ENCODE peak calls at places on chromosome 10, in five cellular contexts. Y, D, M, W and N are unnamed samples.

GRCh38 chr10:117736655-117737054 is 194.1 kb downstream of the EMX2 start:
- DNase-seq in Y (no peak), D (no peak), M (no peak), W (no peak), N (no peak)

GRCh38 chr10:79394631-79395030 is 47.4 kb downstream of the PPIF start:
- DNase-seq in Y (no peak), D (no peak), M (no peak), W (no peak), N (no peak)

GRCh38 chr10:99347672-99348071 is 18.5 kb downstream of the CNNM1 start:
- DNase-seq in Y (no peak), D (no peak), M (no peak), W (no peak), N (no peak)

GRCh38 chr10:3241128-3242057 is 68.8 kb upstream of the PITRM1 start:
- DNase-seq in Y (peak; percentile 51), D (no peak), M (peak; percentile 56), W (no peak), N (no peak)

GRCh38 chr10:87594181-87594580 is 65.5 kb upstream of the PAPSS2 start:
- DNase-seq in Y (no peak), D (no peak), M (no peak), W (no peak), N (no peak)

GRCh38 chr10:124495176-124495575 is 33.6 kb downstream of the LHPP start:
- DNase-seq in Y (no peak), D (no peak), M (no peak), W (no peak), N (no peak)

GRCh38 chr10:95513008-95513589 is 48.1 kb downstream of the SORBS1 start:
- DNase-seq in Y (no peak), D (no peak), M (no peak), W (no peak), N (no peak)

GRCh38 chr10:111281516-111281915 is 204.7 kb downstream of the ADRA2A start:
- DNase-seq in Y (no peak), D (peak; percentile 54), M (no peak), W (no peak), N (no peak)

GRCh38 chr10:3141361-3142005 is 31.1 kb downstream of the PITRM1 start:
- DNase-seq in Y (peak; percentile 49), D (no peak), M (peak; percentile 59), W (no peak), N (no peak)

GRCh38 chr10:102831322-102832071 is 5.7 kb downstream of the CYP17A1 start:
- DNase-seq in Y (no peak), D (no peak), M (no peak), W (no peak), N (no peak)

GRCh38 chr10:116271593-116272496 is 1.2 kb downstream of the GFRA1 start:
- DNase-seq in Y (no peak), D (peak; percentile 57), M (peak; percentile 11), W (no peak), N (no peak)

GRCh38 chr10:69179089-69179742 is 818 bp upstream of the SUPV3L1 start:
- DNase-seq in Y (no peak), D (peak; percentile 11), M (no peak), W (no peak), N (peak; percentile 30)

GRCh38 chr10:63707254-63707910 is 186.2 kb downstream of the REEP3 start:
- DNase-seq in Y (peak; percentile 99), D (no peak), M (peak; percentile 99), W (no peak), N (peak; percentile 89)

GRCh38 chr10:93309062-93309461 is 173.1 kb downstream of the MYOF start:
- DNase-seq in Y (peak; percentile 51), D (no peak), M (peak; percentile 51), W (no peak), N (no peak)

GRCh38 chr10:12503311-12503710 is 154.0 kb downstream of the CAMK1D start:
- DNase-seq in Y (no peak), D (no peak), M (no peak), W (no peak), N (no peak)

GRCh38 chr10:110792476-110792875 is 79.3 kb upstream of the PDCD4 start:
- DNase-seq in Y (no peak), D (no peak), M (no peak), W (no peak), N (no peak)

GRCh38 chr10:69222157-69223027 is 2.3 kb downstream of the HKDC1 start:
- DNase-seq in Y (peak; percentile 44), D (peak; percentile 77), M (peak; percentile 57), W (peak; percentile 97), N (peak; percentile 93)

GRCh38 chr10:96238889-96239624 is 32.3 kb downstream of the BLNK start:
- DNase-seq in Y (no peak), D (no peak), M (no peak), W (no peak), N (no peak)

GRCh38 chr10:79127151-79127961 is 58.6 kb downstream of the ZMIZ1 start:
- DNase-seq in Y (peak; percentile 77), D (peak; percentile 54), M (peak; percentile 85), W (no peak), N (no peak)

GRCh38 chr10:17216217-17216900 is 11.7 kb upstream of the VIM start:
- DNase-seq in Y (peak; percentile 100), D (no peak), M (peak; percentile 100), W (peak; percentile 40), N (no peak)

GRCh38 chr10:93438796-93439253 is 43.3 kb downstream of the MYOF start:
- DNase-seq in Y (no peak), D (peak; percentile 81), M (peak; percentile 32), W (no peak), N (peak; percentile 77)

GRCh38 chr10:121900443-121901174 is 27.2 kb downstream of the ATE1 start:
- DNase-seq in Y (peak; percentile 23), D (peak; percentile 84), M (peak; percentile 53), W (peak; percentile 78), N (peak; percentile 7)

GRCh38 chr10:103120977-103121735 is 71.9 kb downstream of the NT5C2 start:
- DNase-seq in Y (no peak), D (no peak), M (no peak), W (no peak), N (no peak)

GRCh38 chr10:133082685-133083421 is 4.9 kb upstream of the ADGRA1 start:
- DNase-seq in Y (no peak), D (peak; percentile 74), M (no peak), W (no peak), N (no peak)
- TF ChIP-seq EZH2 in Y (no peak), D (no peak), M (no peak), W (no peak), N (no peak)

GRCh38 chr10:85547460-85548023 is 819.1 kb downstream of the GRID1 start:
- DNase-seq in Y (no peak), D (peak; percentile 15), M (no peak), W (no peak), N (no peak)
- H3K9me3 ChIP-seq in Y (no peaks in the 10 kb centered on the region), D (no peaks in the 10 kb centered on the region), M (no peaks in the 10 kb centered on the region), W (no peaks in the 10 kb centered on the region), N (no peaks in the 10 kb centered on the region)

GRCh38 chr10:100736144-100736808 is 9.1 kb upstream of the PAX2 start:
- DNase-seq in Y (no peak), D (no peak), M (no peak), W (no peak), N (no peak)

GRCh38 chr10:100736809-100737358 is 8.5 kb upstream of the PAX2 start:
- DNase-seq in Y (no peak), D (no peak), M (no peak), W (no peak), N (no peak)

GRCh38 chr10:100734295-100735086 is 10.9 kb upstream of the PAX2 start:
- DNase-seq in Y (no peak), D (no peak), M (no peak), W (no peak), N (no peak)

GRCh38 chr10:100735087-100735344 is 10.4 kb upstream of the PAX2 start:
- DNase-seq in Y (no peak), D (no peak), M (no peak), W (no peak), N (no peak)

DNA sequence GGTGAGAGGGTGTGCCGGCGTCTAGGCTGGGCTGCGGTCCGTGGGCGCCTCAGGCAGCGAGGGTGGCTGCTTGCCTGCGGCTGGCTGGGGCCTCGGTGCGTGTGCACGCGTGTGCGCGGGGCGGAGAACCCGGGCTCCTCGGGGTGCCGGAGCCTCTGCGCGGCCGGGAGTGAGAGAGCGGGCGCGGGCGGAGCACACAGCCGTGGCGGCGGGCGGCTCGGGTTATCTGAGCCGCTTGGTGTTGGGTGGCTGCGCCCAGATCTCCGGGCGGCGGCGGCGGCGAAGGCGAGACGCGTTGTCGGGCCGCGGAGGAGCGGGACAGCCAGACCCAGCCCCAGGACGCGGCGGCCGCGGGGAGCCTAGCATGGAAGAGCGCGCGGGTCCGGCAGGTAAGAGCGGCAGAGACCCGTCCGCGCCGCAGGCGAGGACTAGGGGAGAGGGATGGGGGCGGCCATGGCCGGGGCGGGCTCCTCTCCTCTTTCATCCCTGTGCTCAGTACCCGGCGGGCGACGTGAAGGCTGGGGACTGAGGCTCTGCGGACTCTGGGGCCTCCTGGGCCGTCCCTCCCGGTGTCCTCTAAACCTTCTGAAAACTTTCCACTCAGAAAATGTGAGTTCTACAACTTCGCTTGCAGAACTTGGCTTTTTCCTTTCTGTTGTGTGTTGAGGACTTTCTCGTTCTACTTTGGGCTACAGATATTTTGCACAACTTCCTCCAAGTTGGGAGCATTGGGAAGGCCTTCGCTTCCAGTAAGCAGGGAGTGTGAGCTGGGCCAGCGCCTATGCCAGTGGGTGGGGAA is 9.8 kb upstream of the PAX2 start:
- DNase-seq in Y (no peak), D (peak; percentile 58), M (no peak), W (no peak), N (no peak)
- TF ChIP-seq EZH2 in Y (peak; percentile 77), D (peak; percentile 98), M (peak; percentile 82), W (no peak), N (peak; percentile 86)

DNA sequence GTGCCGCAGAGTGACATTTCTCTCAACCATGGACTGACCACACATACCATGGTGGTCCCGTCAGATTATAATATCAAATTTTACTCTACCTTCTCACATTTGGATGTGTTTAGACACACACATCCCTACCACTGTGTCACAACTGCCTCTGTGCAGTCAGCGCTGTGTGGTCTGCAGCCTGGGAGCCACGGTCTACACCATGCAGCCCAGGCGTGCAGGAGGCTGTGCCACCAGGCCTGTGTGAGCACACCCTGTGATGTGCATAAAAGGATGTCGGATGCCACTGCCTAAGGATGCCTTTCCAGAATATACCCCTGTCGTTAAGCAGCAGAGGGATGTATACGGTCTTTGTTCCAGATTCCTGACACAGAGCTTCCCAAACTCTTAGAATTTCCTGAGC is 150.4 kb downstream of the TCERG1L start:
- DNase-seq in Y (no peak), D (no peak), M (no peak), W (no peak), N (no peak)
- H3K9me3 ChIP-seq in Y (peaks cover 10% of the 10 kb centered on the region), D (no peaks in the 10 kb centered on the region), M (no peaks in the 10 kb centered on the region), W (no peaks in the 10 kb centered on the region), N (peaks cover 21% of the 10 kb centered on the region)

GRCh38 chr10:6382081-6382480 is 179.3 kb downstream of the PFKFB3 start:
- DNase-seq in Y (peak; percentile 73), D (no peak), M (peak; percentile 81), W (peak; percentile 87), N (no peak)
- TF ChIP-seq EZH2 in Y (no peak), D (no peak), M (no peak), W (no peak), N (no peak)

GRCh38 chr10:129694184-129694583 is 227.1 kb downstream of the MGMT start:
- DNase-seq in Y (no peak), D (no peak), M (no peak), W (no peak), N (no peak)
- H3K9me3 ChIP-seq in Y (no peaks in the 10 kb centered on the region), D (no peaks in the 10 kb centered on the region), M (no peaks in the 10 kb centered on the region), W (no peaks in the 10 kb centered on the region), N (no peaks in the 10 kb centered on the region)